ENCODE peak calls at places on chromosomes 13 and 19, in six cellular contexts. One of them, this sample, is unnamed.

GRCh38 chr13:59088716-59089115 is 1075.0 kb downstream of the DIAPH3 start:
- DNase-seq in mammary epithelial cell: no peak
- DNase-seq in astrocyte of the spinal cord: peak; percentile 77
- DNase-seq in AG04450: no peak
- DNase-seq in BE2C: no peak
- DNase-seq in ovary: no peak
- DNase-seq in this sample: peak; percentile 53

GRCh38 chr19:10230904-10231623 is at the start of gene S1PR2:
- DNase-seq in AG04450: peak; percentile 49
- DNase-seq in astrocyte of the spinal cord: peak; percentile 55
- DNase-seq in BE2C: peak; percentile 90
- DNase-seq in ovary: peak; percentile 91
- DNase-seq in mammary epithelial cell: peak; percentile 57
- DNase-seq in this sample: no peak

GRCh38 chr19:33005440-33005839 is 33.4 kb downstream of the FAAP24 start:
- DNase-seq in astrocyte of the spinal cord: no peak
- DNase-seq in AG04450: no peak
- DNase-seq in mammary epithelial cell: no peak
- DNase-seq in BE2C: no peak
- DNase-seq in ovary: no peak
- DNase-seq in this sample: no peak

GRCh38 chr13:111537115-111537728 is 216.8 kb downstream of the TEX29 start:
- DNase-seq in astrocyte of the spinal cord: no peak
- DNase-seq in BE2C: no peak
- DNase-seq in ovary: no peak
- DNase-seq in mammary epithelial cell: no peak
- DNase-seq in AG04450: no peak
- DNase-seq in this sample: no peak

GRCh38 chr13:33284916-33285315 is 639 bp downstream of the STARD13 start:
- DNase-seq in ovary: no peak
- DNase-seq in BE2C: no peak
- DNase-seq in mammary epithelial cell: peak; percentile 44
- DNase-seq in astrocyte of the spinal cord: peak; percentile 47
- DNase-seq in AG04450: no peak
- DNase-seq in this sample: no peak

GRCh38 chr19:13211426-13212308 is 61.5 kb downstream of the IER2 start:
- DNase-seq in BE2C: no peak
- DNase-seq in mammary epithelial cell: no peak
- DNase-seq in AG04450: no peak
- DNase-seq in astrocyte of the spinal cord: no peak
- DNase-seq in ovary: no peak
- DNase-seq in this sample: no peak

GRCh38 chr13:96816874-96817273 is 177.4 kb downstream of the OXGR1 start:
- DNase-seq in ovary: no peak
- DNase-seq in astrocyte of the spinal cord: no peak
- DNase-seq in BE2C: no peak
- DNase-seq in mammary epithelial cell: no peak
- DNase-seq in AG04450: no peak
- DNase-seq in this sample: no peak

GRCh38 chr19:56942749-56943148 is 102.2 kb upstream of the PEG3 start:
- DNase-seq in astrocyte of the spinal cord: no peak
- DNase-seq in BE2C: peak; percentile 30
- DNase-seq in AG04450: no peak
- DNase-seq in ovary: peak; percentile 80
- DNase-seq in mammary epithelial cell: peak; percentile 2
- DNase-seq in this sample: no peak

GRCh38 chr19:9818175-9818733 is 625 bp downstream of the FBXL12 start:
- DNase-seq in ovary: no peak
- DNase-seq in BE2C: no peak
- DNase-seq in astrocyte of the spinal cord: no peak
- DNase-seq in mammary epithelial cell: no peak
- DNase-seq in AG04450: no peak
- DNase-seq in this sample: no peak

GRCh38 chr19:18762125-18763023 is 28.7 kb downstream of the COMP start:
- DNase-seq in ovary: peak; percentile 84
- DNase-seq in mammary epithelial cell: peak; percentile 94
- DNase-seq in astrocyte of the spinal cord: peak; percentile 35
- DNase-seq in BE2C: peak; percentile 72
- DNase-seq in AG04450: no peak
- DNase-seq in this sample: peak; percentile 37

GRCh38 chr13:72960541-72960940 is 98.3 kb upstream of the KLF5 start:
- DNase-seq in mammary epithelial cell: peak; percentile 69
- DNase-seq in BE2C: no peak
- DNase-seq in AG04450: no peak
- DNase-seq in astrocyte of the spinal cord: no peak
- DNase-seq in ovary: no peak
- DNase-seq in this sample: no peak

GRCh38 chr13:57633950-57634828 is 2.6 kb downstream of the PCDH17 start:
- DNase-seq in ovary: no peak
- DNase-seq in AG04450: no peak
- DNase-seq in mammary epithelial cell: no peak
- DNase-seq in BE2C: peak; percentile 36
- DNase-seq in astrocyte of the spinal cord: no peak
- DNase-seq in this sample: no peak

GRCh38 chr13:52978989-52979388 is 49.6 kb upstream of the OLFM4 start:
- DNase-seq in BE2C: no peak
- DNase-seq in mammary epithelial cell: no peak
- DNase-seq in AG04450: no peak
- DNase-seq in astrocyte of the spinal cord: no peak
- DNase-seq in ovary: no peak
- DNase-seq in this sample: no peak

GRCh38 chr13:80399340-80400163 is 58.6 kb upstream of the SPRY2 start:
- DNase-seq in mammary epithelial cell: peak; percentile 74
- DNase-seq in AG04450: no peak
- DNase-seq in BE2C: no peak
- DNase-seq in astrocyte of the spinal cord: no peak
- DNase-seq in ovary: no peak
- DNase-seq in this sample: no peak

GRCh38 chr19:14977128-14977527 is 2.5 kb downstream of the SLC1A6 start:
- DNase-seq in AG04450: no peak
- DNase-seq in mammary epithelial cell: no peak
- DNase-seq in astrocyte of the spinal cord: no peak
- DNase-seq in ovary: no peak
- DNase-seq in BE2C: no peak
- DNase-seq in this sample: no peak

GRCh38 chr19:18519962-18520847 is 1.7 kb downstream of the ELL start:
- DNase-seq in ovary: peak; percentile 74
- DNase-seq in BE2C: peak; percentile 69
- DNase-seq in mammary epithelial cell: peak; percentile 77
- DNase-seq in AG04450: peak; percentile 50
- DNase-seq in astrocyte of the spinal cord: peak; percentile 75
- DNase-seq in this sample: peak; percentile 29

GRCh38 chr13:57763689-57764088 is 132.1 kb downstream of the PCDH17 start:
- DNase-seq in astrocyte of the spinal cord: no peak
- DNase-seq in AG04450: no peak
- DNase-seq in BE2C: no peak
- DNase-seq in mammary epithelial cell: no peak
- DNase-seq in ovary: no peak
- DNase-seq in this sample: no peak

GRCh38 chr13:107867701-107868661 is 347.4 kb downstream of the LIG4 start:
- DNase-seq in ovary: no peak
- DNase-seq in AG04450: no peak
- DNase-seq in mammary epithelial cell: peak; percentile 41
- DNase-seq in BE2C: peak; percentile 91
- DNase-seq in astrocyte of the spinal cord: peak; percentile 52
- DNase-seq in this sample: no peak

GRCh38 chr19:46356670-46357055 is 9.8 kb downstream of the PPP5C start:
- DNase-seq in AG04450: no peak
- DNase-seq in ovary: no peak
- DNase-seq in mammary epithelial cell: no peak
- DNase-seq in BE2C: no peak
- DNase-seq in astrocyte of the spinal cord: no peak
- DNase-seq in this sample: no peak

GRCh38 chr13:111201304-111201940 is 86.3 kb downstream of the ARHGEF7 start:
- DNase-seq in astrocyte of the spinal cord: no peak
- DNase-seq in ovary: no peak
- DNase-seq in BE2C: no peak
- DNase-seq in mammary epithelial cell: no peak
- DNase-seq in AG04450: no peak
- DNase-seq in this sample: no peak

GRCh38 chr13:90246946-90247345 is 1100.5 kb upstream of the MIR17HG start:
- DNase-seq in BE2C: no peak
- DNase-seq in AG04450: no peak
- DNase-seq in ovary: no peak
- DNase-seq in astrocyte of the spinal cord: no peak
- DNase-seq in mammary epithelial cell: no peak
- DNase-seq in this sample: no peak

GRCh38 chr13:36789061-36789460 is 30.0 kb upstream of the RFXAP start:
- DNase-seq in BE2C: no peak
- DNase-seq in astrocyte of the spinal cord: no peak
- DNase-seq in ovary: no peak
- DNase-seq in AG04450: no peak
- DNase-seq in mammary epithelial cell: no peak
- DNase-seq in this sample: no peak

GRCh38 chr19:19169236-19170052 is 619 bp downstream of the MEF2B start:
- DNase-seq in astrocyte of the spinal cord: no peak
- DNase-seq in BE2C: no peak
- DNase-seq in ovary: no peak
- DNase-seq in AG04450: no peak
- DNase-seq in mammary epithelial cell: no peak
- DNase-seq in this sample: no peak

GRCh38 chr19:3459322-3459881 is 20.9 kb downstream of the SMIM24 start:
- DNase-seq in ovary: peak; percentile 95
- DNase-seq in mammary epithelial cell: peak; percentile 40
- DNase-seq in AG04450: peak; percentile 58
- DNase-seq in astrocyte of the spinal cord: peak; percentile 97
- DNase-seq in BE2C: no peak
- DNase-seq in this sample: peak; percentile 87

GRCh38 chr13:103788061-103788652 is 721.9 kb upstream of the SLC10A2 start:
- DNase-seq in AG04450: no peak
- DNase-seq in BE2C: peak; percentile 58
- DNase-seq in ovary: no peak
- DNase-seq in astrocyte of the spinal cord: no peak
- DNase-seq in mammary epithelial cell: no peak
- DNase-seq in this sample: no peak

GRCh38 chr19:35727053-35727955 is 9.5 kb downstream of the KMT2B start:
- DNase-seq in astrocyte of the spinal cord: no peak
- DNase-seq in BE2C: no peak
- DNase-seq in mammary epithelial cell: no peak
- DNase-seq in ovary: no peak
- DNase-seq in AG04450: no peak
- DNase-seq in this sample: no peak

GRCh38 chr19:55348317-55349034 is 6.0 kb downstream of the COX6B2 start:
- DNase-seq in BE2C: no peak
- DNase-seq in AG04450: no peak
- DNase-seq in ovary: no peak
- DNase-seq in astrocyte of the spinal cord: no peak
- DNase-seq in mammary epithelial cell: no peak
- DNase-seq in this sample: no peak

GRCh38 chr13:101978546-101979315 is 423.1 kb downstream of the FGF14 start:
- DNase-seq in astrocyte of the spinal cord: no peak
- DNase-seq in BE2C: peak; percentile 48
- DNase-seq in ovary: no peak
- DNase-seq in mammary epithelial cell: no peak
- DNase-seq in AG04450: no peak
- DNase-seq in this sample: no peak

GRCh38 chr19:1590641-1591397 is 1.8 kb downstream of the MBD3 start:
- DNase-seq in AG04450: no peak
- DNase-seq in astrocyte of the spinal cord: peak; percentile 12
- DNase-seq in BE2C: peak; percentile 68
- DNase-seq in ovary: no peak
- DNase-seq in mammary epithelial cell: no peak
- DNase-seq in this sample: no peak

DNA sequence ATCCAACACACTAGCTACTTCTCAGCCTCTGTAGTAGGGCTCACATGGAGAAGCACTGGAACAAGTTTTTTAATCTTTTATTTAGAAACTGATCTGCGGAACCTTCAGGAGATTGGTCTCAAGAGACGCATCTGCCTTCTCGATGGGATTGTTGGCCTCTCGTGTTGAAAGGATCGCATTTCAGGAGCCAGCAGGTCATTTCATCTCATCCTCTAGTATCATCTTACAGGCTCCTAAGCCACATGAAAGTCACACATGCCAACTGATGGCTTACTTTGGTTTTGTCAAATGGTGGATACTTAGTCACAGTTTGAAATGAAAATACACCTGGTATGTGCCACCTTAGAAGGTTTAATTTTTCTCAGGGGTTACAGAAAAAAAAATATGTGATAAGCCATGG is 1703.6 kb downstream of the EFNB2 start:
- DNase-seq in AG04450: no peak
- DNase-seq in astrocyte of the spinal cord: no peak
- DNase-seq in ovary: no peak
- DNase-seq in mammary epithelial cell: no peak
- DNase-seq in BE2C: no peak
- DNase-seq in this sample: no peak
- TF ChIP-seq CTCF in AG04450: no peak
- TF ChIP-seq CTCF in astrocyte of the spinal cord: no peak
- TF ChIP-seq CTCF in ovary: no peak
- TF ChIP-seq CTCF in mammary epithelial cell: no peak
- TF ChIP-seq CTCF in BE2C: no peak
- TF ChIP-seq CTCF in this sample: no peak

GRCh38 chr13:46637213-46637612 is 84.2 kb downstream of the LRCH1 start:
- DNase-seq in ovary: no peak
- DNase-seq in BE2C: no peak
- DNase-seq in mammary epithelial cell: no peak
- DNase-seq in astrocyte of the spinal cord: no peak
- DNase-seq in AG04450: no peak
- DNase-seq in this sample: no peak
- H3K4me3 ChIP-seq in ovary: no peak overlapping the region
- H3K4me3 ChIP-seq in BE2C: no peak overlapping the region
- H3K4me3 ChIP-seq in mammary epithelial cell: no peak overlapping the region
- H3K4me3 ChIP-seq in astrocyte of the spinal cord: no peak overlapping the region
- H3K4me3 ChIP-seq in AG04450: no peak overlapping the region
- H3K4me3 ChIP-seq in this sample: no peak overlapping the region

DNA sequence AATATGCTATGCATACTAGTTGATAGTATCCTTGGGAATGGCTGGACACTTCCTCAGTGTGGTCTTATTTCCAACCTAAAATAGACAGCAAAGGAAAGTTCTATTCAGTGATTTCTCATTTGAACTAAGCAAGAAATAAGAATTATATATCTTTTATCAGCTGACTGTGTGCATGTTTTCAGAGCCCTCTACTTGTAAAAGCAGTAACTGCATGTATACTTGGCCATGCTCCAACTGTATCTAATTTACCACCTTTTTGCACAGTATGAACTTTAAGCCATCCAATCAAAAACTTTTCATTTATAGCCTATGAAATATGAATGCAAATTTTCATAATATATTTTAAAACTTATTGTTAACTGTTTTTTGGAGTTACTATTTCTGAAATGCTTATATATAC is 136.4 kb upstream of the PCDH9 start:
- DNase-seq in AG04450: no peak
- DNase-seq in mammary epithelial cell: no peak
- DNase-seq in BE2C: no peak
- DNase-seq in astrocyte of the spinal cord: peak; percentile 29
- DNase-seq in ovary: no peak
- DNase-seq in this sample: peak; percentile 3
- TF ChIP-seq CTCF in AG04450: peak; percentile 33
- TF ChIP-seq CTCF in mammary epithelial cell: peak; percentile 25
- TF ChIP-seq CTCF in BE2C: peak; percentile 48
- TF ChIP-seq CTCF in astrocyte of the spinal cord: peak; percentile 26
- TF ChIP-seq CTCF in ovary: no peak
- TF ChIP-seq CTCF in this sample: peak; percentile 9

GRCh38 chr19:47863514-47863936 is 4.5 kb downstream of the TPRX2 start:
- DNase-seq in astrocyte of the spinal cord: peak; percentile 53
- DNase-seq in mammary epithelial cell: peak; percentile 45
- DNase-seq in AG04450: peak; percentile 21
- DNase-seq in BE2C: peak; percentile 91
- DNase-seq in ovary: peak; percentile 89
- DNase-seq in this sample: peak; percentile 18
- H3K4me3 ChIP-seq in astrocyte of the spinal cord: no peak overlapping the region
- H3K4me3 ChIP-seq in mammary epithelial cell: no peak overlapping the region
- H3K4me3 ChIP-seq in AG04450: no peak overlapping the region
- H3K4me3 ChIP-seq in BE2C: no peak overlapping the region
- H3K4me3 ChIP-seq in ovary: no peak overlapping the region
- H3K4me3 ChIP-seq in this sample: no peak overlapping the region

GRCh38 chr19:42311612-42312160 is 1.4 kb upstream of the TMEM145 start:
- DNase-seq in astrocyte of the spinal cord: no peak
- DNase-seq in ovary: no peak
- DNase-seq in BE2C: no peak
- DNase-seq in mammary epithelial cell: no peak
- DNase-seq in AG04450: no peak
- DNase-seq in this sample: no peak
- TF ChIP-seq CTCF in astrocyte of the spinal cord: no peak
- TF ChIP-seq CTCF in ovary: no peak
- TF ChIP-seq CTCF in BE2C: peak; percentile 42
- TF ChIP-seq CTCF in mammary epithelial cell: peak; percentile 15
- TF ChIP-seq CTCF in AG04450: no peak
- TF ChIP-seq CTCF in this sample: no peak